ENCODE peak calls at places on chromosomes 11 and 22, in eight cellular contexts. One of them, this sample, is unnamed.

GRCh38 chr11:65571940-65572339 is 398 bp upstream of the FAM89B start:
- DNase-seq in hepatocyte: peak; percentile 70
- DNase-seq in GM23338: peak; percentile 87
- DNase-seq in PC-3: peak; percentile 84
- DNase-seq in SK-N-SH: no peak
- DNase-seq in neural progenitor cell: peak; percentile 86
- DNase-seq in OCI-LY7: peak; percentile 57
- DNase-seq in HCT116: no peak
- DNase-seq in this sample: peak; percentile 51

GRCh38 chr11:102603091-102603490 is 22.0 kb downstream of the MMP20 start:
- DNase-seq in SK-N-SH: no peak
- DNase-seq in PC-3: no peak
- DNase-seq in HCT116: peak; percentile 92
- DNase-seq in OCI-LY7: no peak
- DNase-seq in neural progenitor cell: peak; percentile 58
- DNase-seq in hepatocyte: no peak
- DNase-seq in GM23338: no peak
- DNase-seq in this sample: no peak

GRCh38 chr22:22037740-22038139 is 55.2 kb upstream of the TOP3B start:
- DNase-seq in hepatocyte: peak; percentile 62
- DNase-seq in neural progenitor cell: peak; percentile 38
- DNase-seq in OCI-LY7: no peak
- DNase-seq in SK-N-SH: no peak
- DNase-seq in HCT116: no peak
- DNase-seq in PC-3: peak; percentile 6
- DNase-seq in GM23338: no peak
- DNase-seq in this sample: no peak

GRCh38 chr11:74951241-74951640 is 2.2 kb downstream of the SPCS2 start:
- DNase-seq in GM23338: no peak
- DNase-seq in OCI-LY7: peak; percentile 25
- DNase-seq in hepatocyte: no peak
- DNase-seq in HCT116: no peak
- DNase-seq in neural progenitor cell: no peak
- DNase-seq in PC-3: no peak
- DNase-seq in SK-N-SH: no peak
- DNase-seq in this sample: peak; percentile 42

GRCh38 chr22:22955866-22956535 is 68.4 kb downstream of the IGLL5 start:
- DNase-seq in SK-N-SH: peak; percentile 71
- DNase-seq in HCT116: peak; percentile 52
- DNase-seq in OCI-LY7: peak; percentile 83
- DNase-seq in PC-3: peak; percentile 68
- DNase-seq in hepatocyte: peak; percentile 87
- DNase-seq in neural progenitor cell: peak; percentile 85
- DNase-seq in GM23338: peak; percentile 87
- DNase-seq in this sample: peak; percentile 83

GRCh38 chr22:24146190-24146616 is 35.1 kb upstream of the SUSD2 start:
- DNase-seq in neural progenitor cell: peak; percentile 26
- DNase-seq in OCI-LY7: peak; percentile 83
- DNase-seq in hepatocyte: peak; percentile 82
- DNase-seq in PC-3: peak; percentile 40
- DNase-seq in GM23338: peak; percentile 75
- DNase-seq in HCT116: no peak
- DNase-seq in SK-N-SH: peak; percentile 50
- DNase-seq in this sample: peak; percentile 84

GRCh38 chr11:100923555-100923954 is 206.1 kb downstream of the PGR start:
- DNase-seq in GM23338: no peak
- DNase-seq in hepatocyte: no peak
- DNase-seq in neural progenitor cell: no peak
- DNase-seq in SK-N-SH: no peak
- DNase-seq in PC-3: peak; percentile 63
- DNase-seq in HCT116: no peak
- DNase-seq in OCI-LY7: no peak
- DNase-seq in this sample: no peak

GRCh38 chr11:124740277-124740882 is 638 bp downstream of the NRGN start:
- DNase-seq in neural progenitor cell: peak; percentile 53
- DNase-seq in OCI-LY7: peak; percentile 64
- DNase-seq in GM23338: peak; percentile 43
- DNase-seq in PC-3: peak; percentile 60
- DNase-seq in hepatocyte: no peak
- DNase-seq in SK-N-SH: peak; percentile 76
- DNase-seq in HCT116: no peak
- DNase-seq in this sample: peak; percentile 28

GRCh38 chr11:69925366-69926196 is 106.4 kb upstream of the FGF3 start:
- DNase-seq in HCT116: no peak
- DNase-seq in SK-N-SH: peak; percentile 68
- DNase-seq in OCI-LY7: no peak
- DNase-seq in neural progenitor cell: no peak
- DNase-seq in PC-3: no peak
- DNase-seq in GM23338: no peak
- DNase-seq in hepatocyte: no peak
- DNase-seq in this sample: no peak

GRCh38 chr11:47552581-47553416 is at the start of gene CELF1:
- DNase-seq in PC-3: peak; percentile 89
- DNase-seq in hepatocyte: peak; percentile 97
- DNase-seq in SK-N-SH: peak; percentile 95
- DNase-seq in GM23338: peak; percentile 95
- DNase-seq in neural progenitor cell: peak; percentile 98
- DNase-seq in OCI-LY7: peak; percentile 96
- DNase-seq in HCT116: peak; percentile 63
- DNase-seq in this sample: peak; percentile 93

GRCh38 chr11:66336234-66337102 is at the start of gene RIN1:
- DNase-seq in GM23338: peak; percentile 88
- DNase-seq in OCI-LY7: peak; percentile 39
- DNase-seq in hepatocyte: peak; percentile 85
- DNase-seq in HCT116: peak; percentile 82
- DNase-seq in SK-N-SH: peak; percentile 94
- DNase-seq in PC-3: peak; percentile 95
- DNase-seq in neural progenitor cell: peak; percentile 84
- DNase-seq in this sample: no peak

GRCh38 chr11:44572431-44572830 is 7.0 kb downstream of the CD82 start:
- DNase-seq in HCT116: no peak
- DNase-seq in OCI-LY7: no peak
- DNase-seq in hepatocyte: no peak
- DNase-seq in GM23338: no peak
- DNase-seq in neural progenitor cell: no peak
- DNase-seq in PC-3: no peak
- DNase-seq in SK-N-SH: no peak
- DNase-seq in this sample: no peak

GRCh38 chr11:130301002-130301401 is 13.7 kb downstream of the ZBTB44 start:
- DNase-seq in SK-N-SH: no peak
- DNase-seq in PC-3: no peak
- DNase-seq in hepatocyte: no peak
- DNase-seq in neural progenitor cell: no peak
- DNase-seq in GM23338: peak; percentile 23
- DNase-seq in OCI-LY7: no peak
- DNase-seq in HCT116: no peak
- DNase-seq in this sample: no peak

GRCh38 chr22:44452531-44453420 is 45.3 kb downstream of the RTL6 start:
- DNase-seq in hepatocyte: no peak
- DNase-seq in HCT116: no peak
- DNase-seq in neural progenitor cell: no peak
- DNase-seq in OCI-LY7: no peak
- DNase-seq in PC-3: no peak
- DNase-seq in GM23338: no peak
- DNase-seq in SK-N-SH: no peak
- DNase-seq in this sample: no peak

GRCh38 chr22:42074153-42074750 is at the start of gene PHETA2:
- DNase-seq in neural progenitor cell: peak; percentile 32
- DNase-seq in PC-3: no peak
- DNase-seq in OCI-LY7: no peak
- DNase-seq in SK-N-SH: peak; percentile 65
- DNase-seq in GM23338: peak; percentile 68
- DNase-seq in HCT116: no peak
- DNase-seq in hepatocyte: peak; percentile 52
- DNase-seq in this sample: no peak

GRCh38 chr11:92297551-92298237 is 73.1 kb downstream of the FAT3 start:
- DNase-seq in HCT116: no peak
- DNase-seq in GM23338: no peak
- DNase-seq in OCI-LY7: no peak
- DNase-seq in hepatocyte: no peak
- DNase-seq in neural progenitor cell: no peak
- DNase-seq in SK-N-SH: no peak
- DNase-seq in PC-3: no peak
- DNase-seq in this sample: no peak

GRCh38 chr22:40487663-40488249 is 117.4 kb downstream of the SGSM3 start:
- DNase-seq in SK-N-SH: peak; percentile 31
- DNase-seq in OCI-LY7: peak; percentile 67
- DNase-seq in neural progenitor cell: no peak
- DNase-seq in HCT116: no peak
- DNase-seq in hepatocyte: peak; percentile 28
- DNase-seq in PC-3: peak; percentile 41
- DNase-seq in GM23338: peak; percentile 60
- DNase-seq in this sample: peak; percentile 44
- TF ChIP-seq EZH2phosphoT487 in SK-N-SH: no peak
- TF ChIP-seq EZH2phosphoT487 in OCI-LY7: no peak
- TF ChIP-seq EZH2phosphoT487 in neural progenitor cell: no peak
- TF ChIP-seq EZH2phosphoT487 in HCT116: no peak
- TF ChIP-seq EZH2phosphoT487 in hepatocyte: no peak
- TF ChIP-seq EZH2phosphoT487 in PC-3: no peak
- TF ChIP-seq EZH2phosphoT487 in GM23338: no peak
- TF ChIP-seq EZH2phosphoT487 in this sample: no peak

GRCh38 chr22:38570841-38571364 is 920 bp upstream of the DMC1 start:
- DNase-seq in GM23338: peak; percentile 66
- DNase-seq in hepatocyte: peak; percentile 54
- DNase-seq in PC-3: peak; percentile 35
- DNase-seq in HCT116: peak; percentile 7
- DNase-seq in OCI-LY7: peak; percentile 72
- DNase-seq in neural progenitor cell: peak; percentile 70
- DNase-seq in SK-N-SH: peak; percentile 26
- DNase-seq in this sample: peak; percentile 67
- TF ChIP-seq CTCF in GM23338: peak; percentile 15
- TF ChIP-seq CTCF in hepatocyte: peak; percentile 3
- TF ChIP-seq CTCF in PC-3: peak; percentile 24
- TF ChIP-seq CTCF in HCT116: no peak
- TF ChIP-seq CTCF in OCI-LY7: peak; percentile 66
- TF ChIP-seq CTCF in neural progenitor cell: peak; percentile 29
- TF ChIP-seq CTCF in SK-N-SH: no peak
- TF ChIP-seq CTCF in this sample: peak; percentile 22

GRCh38 chr11:90912631-90913030 is 689.8 kb upstream of the CHORDC1 start:
- DNase-seq in neural progenitor cell: no peak
- DNase-seq in PC-3: no peak
- DNase-seq in hepatocyte: no peak
- DNase-seq in GM23338: no peak
- DNase-seq in SK-N-SH: no peak
- DNase-seq in HCT116: no peak
- DNase-seq in OCI-LY7: no peak
- DNase-seq in this sample: no peak

GRCh38 chr11:90911192-90911591 is 688.3 kb upstream of the CHORDC1 start:
- DNase-seq in HCT116: no peak
- DNase-seq in OCI-LY7: no peak
- DNase-seq in GM23338: no peak
- DNase-seq in neural progenitor cell: no peak
- DNase-seq in SK-N-SH: no peak
- DNase-seq in hepatocyte: no peak
- DNase-seq in PC-3: no peak
- DNase-seq in this sample: no peak

GRCh38 chr11:90913131-90913668 is 690.4 kb upstream of the CHORDC1 start:
- DNase-seq in OCI-LY7: no peak
- DNase-seq in SK-N-SH: no peak
- DNase-seq in GM23338: no peak
- DNase-seq in neural progenitor cell: no peak
- DNase-seq in HCT116: no peak
- DNase-seq in hepatocyte: no peak
- DNase-seq in PC-3: no peak
- DNase-seq in this sample: no peak

GRCh38 chr11:90908074-90908473 is 685.2 kb upstream of the CHORDC1 start:
- DNase-seq in GM23338: peak; percentile 9
- DNase-seq in neural progenitor cell: no peak
- DNase-seq in SK-N-SH: no peak
- DNase-seq in HCT116: no peak
- DNase-seq in hepatocyte: no peak
- DNase-seq in PC-3: peak; percentile 51
- DNase-seq in OCI-LY7: no peak
- DNase-seq in this sample: no peak
- TF ChIP-seq EZH2phosphoT487 in GM23338: no peak
- TF ChIP-seq EZH2phosphoT487 in neural progenitor cell: no peak
- TF ChIP-seq EZH2phosphoT487 in SK-N-SH: no peak
- TF ChIP-seq EZH2phosphoT487 in HCT116: no peak
- TF ChIP-seq EZH2phosphoT487 in hepatocyte: no peak
- TF ChIP-seq EZH2phosphoT487 in PC-3: no peak
- TF ChIP-seq EZH2phosphoT487 in OCI-LY7: no peak
- TF ChIP-seq EZH2phosphoT487 in this sample: no peak

DNA sequence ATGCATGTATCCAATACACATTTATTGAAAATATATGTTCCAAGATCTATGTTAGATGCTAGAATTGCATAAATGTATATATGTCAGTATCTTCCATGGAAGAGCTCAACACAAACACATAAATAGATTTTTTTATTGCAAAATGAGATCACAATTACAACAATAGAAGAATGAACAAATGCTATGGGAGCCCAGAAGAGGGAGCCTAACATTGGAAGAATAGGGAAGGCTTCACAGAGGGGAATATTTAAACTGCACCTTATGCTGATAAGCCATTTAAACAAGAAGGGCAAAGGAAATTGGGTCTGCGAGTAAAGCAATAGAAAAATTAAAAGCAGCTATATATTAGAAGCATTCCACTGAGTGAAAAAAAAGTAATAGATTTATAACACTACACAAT is 96.1 kb upstream of the LRRC55 start:
- DNase-seq in PC-3: peak; percentile 31
- DNase-seq in neural progenitor cell: no peak
- DNase-seq in GM23338: no peak
- DNase-seq in OCI-LY7: no peak
- DNase-seq in SK-N-SH: no peak
- DNase-seq in hepatocyte: no peak
- DNase-seq in HCT116: no peak
- DNase-seq in this sample: no peak
- TF ChIP-seq CTCF in PC-3: peak; percentile 46
- TF ChIP-seq CTCF in neural progenitor cell: peak; percentile 14
- TF ChIP-seq CTCF in GM23338: peak; percentile 27
- TF ChIP-seq CTCF in OCI-LY7: peak; percentile 14
- TF ChIP-seq CTCF in SK-N-SH: peak; percentile 44
- TF ChIP-seq CTCF in hepatocyte: peak; percentile 19
- TF ChIP-seq CTCF in HCT116: peak; percentile 16
- TF ChIP-seq CTCF in this sample: no peak

This sample was measured in MM.1S.